ENCODE peak calls at places on chromosomes 1 and 21, in eight cellular contexts. X, I, R, B, N, F, J and Q are unnamed samples.

GRCh38 chr1:156140879-156141707 is 12.3 kb upstream of the SEMA4A start:
- DNase-seq in X (no peak), I (peak), R (no peak), B (no peak), N (no peak), F (no peak), J (no peak), Q (no peak)

GRCh38 chr1:221667504-221667903 is 74.4 kb downstream of the DUSP10 start:
- DNase-seq in X (no peak), I (peak), R (no peak), B (no peak), N (no peak), F (no peak), J (no peak), Q (no peak)

GRCh38 chr21:39972471-39972870 is 105.2 kb downstream of the PCP4 start:
- DNase-seq in X (no peak), I (no peak), R (no peak), B (no peak), N (no peak), F (no peak), J (no peak), Q (peak)

GRCh38 chr21:41759926-41760325 is 6.9 kb downstream of the RIPK4 start:
- DNase-seq in X (no peak), I (no peak), R (no peak), B (no peak), N (no peak), F (peak), J (no peak), Q (no peak)

GRCh38 chr1:211420389-211420788 is 71.6 kb downstream of the RD3 start:
- DNase-seq in X (no peak), I (peak), R (no peak), B (no peak), N (no peak), F (no peak), J (no peak), Q (no peak)

GRCh38 chr1:82386365-82387069 is 585.8 kb downstream of the ADGRL2 start:
- DNase-seq in X (no peak), I (no peak), R (no peak), B (no peak), N (no peak), F (no peak), J (no peak), Q (no peak)

GRCh38 chr21:27819299-27819698 is 852.4 kb upstream of the ADAMTS5 start:
- DNase-seq in X (no peak), I (no peak), R (no peak), B (no peak), N (no peak), F (no peak), J (no peak), Q (no peak)

GRCh38 chr1:78840447-78841251 is 165.9 kb downstream of the ADGRL4 start:
- DNase-seq in X (no peak), I (peak), R (no peak), B (no peak), N (no peak), F (no peak), J (no peak), Q (no peak)

GRCh38 chr1:8019229-8019620 is 6.9 kb downstream of the ERRFI1 start:
- DNase-seq in X (no peak), I (no peak), R (no peak), B (no peak), N (no peak), F (no peak), J (no peak), Q (no peak)

GRCh38 chr1:173666646-173667045 is 3.0 kb downstream of the ANKRD45 start:
- DNase-seq in X (no peak), I (peak), R (no peak), B (no peak), N (no peak), F (no peak), J (no peak), Q (no peak)

GRCh38 chr21:35619184-35619583 is 441.1 kb downstream of the SETD4 start:
- DNase-seq in X (no peak), I (peak), R (no peak), B (no peak), N (no peak), F (no peak), J (no peak), Q (no peak)

GRCh38 chr1:156444407-156445001 is 56.1 kb downstream of the MEF2D start:
- DNase-seq in X (no peak), I (no peak), R (no peak), B (no peak), N (no peak), F (no peak), J (no peak), Q (no peak)

GRCh38 chr1:20115479-20115878 is 3.9 kb downstream of the PLA2G2D start:
- DNase-seq in X (peak), I (no peak), R (no peak), B (no peak), N (no peak), F (no peak), J (no peak), Q (no peak)

GRCh38 chr1:155062702-155063411 is 683 bp upstream of the EFNA4 start:
- DNase-seq in X (no peak), I (peak), R (peak), B (peak), N (peak), F (peak), J (peak), Q (no peak)

GRCh38 chr1:90944006-90944405 is 77.8 kb downstream of the ZNF644 start:
- DNase-seq in X (no peak), I (no peak), R (no peak), B (no peak), N (no peak), F (no peak), J (no peak), Q (no peak)

GRCh38 chr1:174157157-174157806 is 2.0 kb upstream of the RABGAP1L start:
- DNase-seq in X (no peak), I (no peak), R (no peak), B (no peak), N (no peak), F (no peak), J (no peak), Q (no peak)

GRCh38 chr1:8004803-8005573 is 21.1 kb downstream of the ERRFI1 start:
- DNase-seq in X (peak), I (peak), R (peak), B (peak), N (peak), F (no peak), J (peak), Q (peak)

GRCh38 chr1:44641126-44642102 is 32.9 kb downstream of the TMEM53 start:
- DNase-seq in X (no peak), I (no peak), R (peak), B (no peak), N (no peak), F (no peak), J (no peak), Q (no peak)

GRCh38 chr21:35227774-35228173 is 178.7 kb upstream of the RUNX1 start:
- DNase-seq in X (no peak), I (no peak), R (no peak), B (no peak), N (peak), F (no peak), J (no peak), Q (no peak)

GRCh38 chr21:16291296-16291695 is 561.5 kb downstream of the USP25 start:
- DNase-seq in X (no peak), I (no peak), R (no peak), B (no peak), N (no peak), F (no peak), J (no peak), Q (no peak)

GRCh38 chr1:50978852-50979781 is 9.1 kb downstream of the CDKN2C start:
- DNase-seq in X (no peak), I (no peak), R (peak), B (no peak), N (peak), F (no peak), J (no peak), Q (no peak)

GRCh38 chr1:64484651-64485050 is 14.7 kb downstream of the CACHD1 start:
- DNase-seq in X (no peak), I (no peak), R (peak), B (no peak), N (no peak), F (no peak), J (no peak), Q (no peak)

GRCh38 chr1:27356628-27357280 is 10.0 kb downstream of the MAP3K6 start:
- DNase-seq in X (no peak), I (no peak), R (no peak), B (no peak), N (peak), F (peak), J (no peak), Q (no peak)

DNA sequence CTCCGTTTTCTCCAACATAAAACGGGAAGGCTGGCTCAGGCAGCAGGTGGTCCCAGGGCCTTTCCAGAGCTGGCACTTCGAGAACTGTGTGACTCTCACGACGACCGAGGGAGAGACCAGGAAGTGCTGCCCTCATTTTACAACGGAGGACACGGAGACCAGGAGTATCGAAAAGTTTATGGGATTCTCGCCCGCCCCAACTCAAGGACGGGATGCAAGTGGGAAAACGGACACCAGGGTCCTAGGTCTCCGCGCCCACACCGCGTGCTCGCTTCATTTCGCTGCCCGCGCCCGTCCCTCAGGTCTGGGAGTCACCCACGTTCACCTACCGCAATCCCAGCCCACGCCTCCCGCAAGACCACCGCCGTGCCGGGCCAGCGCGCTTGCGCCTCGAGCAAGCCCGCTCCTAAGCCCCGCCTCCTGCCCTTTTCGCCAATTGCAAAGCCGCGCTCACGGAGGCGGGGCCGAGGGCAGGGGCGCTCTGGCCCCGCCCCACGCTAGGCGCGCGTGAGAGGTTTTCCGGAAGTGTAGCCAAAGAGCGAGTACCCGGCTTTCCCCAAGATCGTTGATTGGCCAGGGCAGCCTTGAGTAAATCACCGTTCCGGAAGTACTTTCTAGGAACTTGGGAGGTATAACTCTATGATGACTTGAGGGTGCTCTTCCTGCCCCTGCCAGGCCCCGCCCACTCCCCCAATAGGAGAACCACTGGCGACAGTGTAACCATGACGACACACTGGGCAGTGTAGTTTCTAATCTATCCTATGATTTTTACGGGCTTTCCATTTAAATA is at the start of gene PARS2:
- DNase-seq in X (peak), I (peak), R (peak), B (peak), N (peak), F (peak), J (peak), Q (peak)
- TF ChIP-seq POLR2A in X (peak), I (peak), R (peak), B (peak), N (peak), F (peak), J (peak), Q (no peak)

GRCh38 chr21:44756416-44757185 is 45.0 kb downstream of the UBE2G2 start:
- DNase-seq in X (no peak), I (no peak), R (no peak), B (no peak), N (no peak), F (no peak), J (no peak), Q (peak)

GRCh38 chr21:44753357-44753756 is 42.0 kb upstream of the TSPEAR start:
- DNase-seq in X (no peak), I (no peak), R (no peak), B (no peak), N (no peak), F (no peak), J (no peak), Q (no peak)

GRCh38 chr21:44757731-44758130 is 43.9 kb downstream of the UBE2G2 start:
- DNase-seq in X (peak), I (no peak), R (no peak), B (no peak), N (no peak), F (no peak), J (no peak), Q (no peak)

GRCh38 chr21:44752701-44753235 is 41.4 kb upstream of the TSPEAR start:
- DNase-seq in X (no peak), I (no peak), R (no peak), B (no peak), N (no peak), F (no peak), J (no peak), Q (no peak)

GRCh38 chr21:44755227-44755626 is 43.9 kb upstream of the TSPEAR start:
- DNase-seq in X (no peak), I (no peak), R (no peak), B (no peak), N (no peak), F (no peak), J (no peak), Q (no peak)
- TF ChIP-seq CTCF in X (no peak), I (peak), R (no peak), B (no peak), N (no peak), F (no peak), J (no peak), Q (no peak)

GRCh38 chr1:187477103-187477502 is 648.4 kb downstream of the PLA2G4A start:
- DNase-seq in X (no peak), I (no peak), R (no peak), B (no peak), N (no peak), F (no peak), J (no peak), Q (no peak)
- TF ChIP-seq POLR2A in X (no peak), I (no peak), R (no peak), B (no peak), N (no peak), F (no peak), J (no peak), Q (no peak)

GRCh38 chr21:32174819-32175218 is 104.0 kb downstream of the MIS18A start:
- DNase-seq in X (no peak), I (no peak), R (no peak), B (no peak), N (no peak), F (no peak), J (no peak), Q (no peak)

GRCh38 chr21:32167513-32167912 is 111.3 kb downstream of the MIS18A start:
- DNase-seq in X (no peak), I (no peak), R (no peak), B (no peak), N (no peak), F (no peak), J (no peak), Q (no peak)

GRCh38 chr21:32172106-32172505 is 106.7 kb downstream of the MIS18A start:
- DNase-seq in X (no peak), I (no peak), R (no peak), B (no peak), N (no peak), F (no peak), J (no peak), Q (no peak)

GRCh38 chr21:32173106-32173755 is 105.6 kb downstream of the MIS18A start:
- DNase-seq in X (no peak), I (no peak), R (no peak), B (no peak), N (no peak), F (no peak), J (no peak), Q (no peak)
- TF ChIP-seq CTCF in X (no peak), I (no peak), R (no peak), B (no peak), N (no peak), F (no peak), J (no peak), Q (no peak)

GRCh38 chr1:99645699-99646531 is at the start of gene PALMD:
- DNase-seq in X (peak), I (peak), R (peak), B (peak), N (peak), F (no peak), J (peak), Q (peak)
- TF ChIP-seq POLR2A in X (peak), I (no peak), R (no peak), B (no peak), N (no peak), F (no peak), J (no peak), Q (no peak)

DNA sequence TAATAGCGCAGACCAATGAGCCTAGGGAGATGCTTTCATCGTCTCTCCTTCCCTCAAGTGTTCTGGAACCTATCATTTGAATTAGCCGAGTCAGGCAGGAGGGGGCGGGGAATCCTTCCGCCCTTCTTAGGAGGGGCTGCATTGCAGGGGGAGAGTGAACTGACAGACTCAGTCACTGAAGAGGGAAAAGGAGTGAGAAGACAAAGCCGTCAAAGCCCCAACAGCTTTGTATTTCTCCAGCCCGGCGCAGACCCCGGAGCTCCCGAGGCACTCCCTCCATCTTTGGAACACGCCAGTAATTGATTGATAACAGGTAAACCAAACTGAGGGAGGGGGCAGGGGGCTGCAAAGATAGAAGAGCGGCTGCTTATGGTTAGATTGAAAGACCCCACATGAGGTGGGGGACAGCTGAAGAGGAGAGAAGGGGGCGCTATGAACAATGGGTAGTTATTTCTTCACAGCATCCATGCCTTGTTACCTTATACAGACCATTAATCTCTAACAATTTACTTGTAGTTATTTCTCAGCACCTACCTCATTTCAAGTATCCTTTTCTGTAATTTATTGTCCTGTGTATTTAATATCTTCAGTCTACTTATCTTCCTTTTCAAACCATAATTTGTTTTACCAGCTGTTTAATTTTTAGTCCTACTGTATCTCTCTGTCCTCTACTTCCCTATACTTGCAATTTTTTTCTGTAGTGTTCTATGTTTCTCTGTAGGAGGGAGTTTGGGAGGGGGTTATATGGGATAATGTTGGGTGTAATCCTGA is at the start of gene MLLT11:
- DNase-seq in X (no peak), I (peak), R (no peak), B (peak), N (peak), F (peak), J (peak), Q (no peak)
- TF ChIP-seq CTCF in X (no peak), I (no peak), R (no peak), B (no peak), N (no peak), F (no peak), J (no peak), Q (no peak)

GRCh38 chr1:58695206-58695605 is 4.7 kb downstream of the MYSM1 start:
- DNase-seq in X (no peak), I (no peak), R (no peak), B (no peak), N (no peak), F (no peak), J (no peak), Q (no peak)

GRCh38 chr1:58704616-58705021 is 4.8 kb upstream of the MYSM1 start:
- DNase-seq in X (no peak), I (no peak), R (no peak), B (no peak), N (no peak), F (no peak), J (no peak), Q (no peak)

GRCh38 chr1:58702766-58703165 is 2.9 kb upstream of the MYSM1 start:
- DNase-seq in X (no peak), I (no peak), R (no peak), B (no peak), N (no peak), F (no peak), J (no peak), Q (no peak)

DNA sequence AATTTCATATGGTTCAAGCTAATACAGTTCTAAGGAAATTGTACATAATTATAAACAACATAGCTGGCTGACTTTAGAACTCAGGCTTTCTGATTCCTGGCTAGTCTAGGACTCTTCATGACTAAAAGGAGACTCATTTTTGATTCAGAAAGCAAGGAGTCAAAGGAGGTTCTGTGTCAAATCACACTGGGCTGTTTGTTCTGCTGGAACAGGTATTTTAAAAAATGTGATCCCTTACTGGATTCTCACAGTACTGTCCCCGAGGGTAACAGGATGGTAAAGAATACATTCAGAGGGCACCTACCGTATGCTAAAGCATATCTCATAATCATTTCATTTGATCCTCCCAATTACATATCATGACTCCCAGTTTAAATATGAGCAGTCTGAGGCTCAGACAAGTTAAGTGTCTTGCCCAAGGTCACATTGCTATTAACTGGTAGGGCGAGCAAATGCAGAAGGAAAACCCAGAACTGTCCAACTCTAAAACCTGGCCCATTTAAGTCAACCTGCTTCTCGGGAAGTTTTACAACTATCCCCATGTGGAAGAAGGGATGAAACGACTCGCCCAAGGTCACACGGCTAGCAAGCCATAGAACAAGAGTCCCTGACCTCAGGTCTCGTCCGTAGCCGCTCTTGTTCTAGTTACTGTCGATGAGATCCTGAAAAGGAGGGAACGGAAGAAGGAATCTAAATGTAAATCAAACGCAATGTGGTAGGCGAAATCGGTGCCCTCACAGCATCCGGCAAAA is 675 bp downstream of the MYSM1 start:
- DNase-seq in X (no peak), I (no peak), R (peak), B (no peak), N (peak), F (no peak), J (no peak), Q (no peak)
- TF ChIP-seq POLR2A in X (no peak), I (no peak), R (no peak), B (no peak), N (no peak), F (no peak), J (no peak), Q (no peak)

DNA sequence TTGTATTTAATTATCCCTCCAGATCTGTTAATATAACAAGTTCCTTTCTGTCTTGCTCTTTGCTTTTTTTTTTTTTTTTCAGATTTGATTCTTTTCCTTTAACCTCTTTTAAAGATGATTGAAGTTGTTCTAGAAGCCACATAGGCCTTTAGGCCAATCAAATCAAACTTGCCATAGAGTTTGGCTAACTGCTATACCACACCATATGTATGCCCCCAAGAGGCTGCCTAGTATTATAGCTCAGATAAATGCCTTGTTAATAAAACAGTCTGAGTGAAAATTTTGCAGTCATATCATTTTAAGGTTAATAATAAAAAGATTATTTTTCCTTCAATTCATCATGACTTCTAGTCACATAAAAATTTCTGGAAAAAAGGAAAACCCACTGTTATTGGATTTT is 696.0 kb upstream of the CHRM3 start:
- DNase-seq in X (no peak), I (peak), R (no peak), B (no peak), N (no peak), F (no peak), J (no peak), Q (no peak)
- TF ChIP-seq CTCF in X (no peak), I (peak), R (no peak), B (no peak), N (no peak), F (no peak), J (no peak), Q (no peak)